ENCODE peak calls at places on chromosomes 3 and 15, in seven cellular contexts. O, A, Y, E, C, M and R are unnamed samples.

GRCh38 chr3:30354972-30355371 is 251.4 kb upstream of the TGFBR2 start:
- DNase-seq in O (no peak), A (no peak), Y (peak), E (no peak), C (no peak), M (no peak), R (peak)

GRCh38 chr15:99447497-99448371 is 118.0 kb upstream of the MEF2A start:
- DNase-seq in O (peak), A (no peak), Y (no peak), E (no peak), C (peak), M (no peak), R (peak)

GRCh38 chr3:182389041-182389815 is 404.1 kb upstream of the ATP11B start:
- DNase-seq in O (no peak), A (no peak), Y (no peak), E (no peak), C (no peak), M (no peak), R (peak)

GRCh38 chr3:15610083-15610482 is 8.5 kb downstream of the BTD start:
- DNase-seq in O (no peak), A (no peak), Y (no peak), E (no peak), C (no peak), M (no peak), R (no peak)

GRCh38 chr15:37219211-37219701 is 118.9 kb upstream of the MEIS2 start:
- DNase-seq in O (no peak), A (no peak), Y (no peak), E (no peak), C (no peak), M (no peak), R (no peak)

GRCh38 chr3:172201990-172202318 is 162.6 kb downstream of the FNDC3B start:
- DNase-seq in O (peak), A (no peak), Y (peak), E (no peak), C (peak), M (no peak), R (no peak)

GRCh38 chr3:126959921-126960603 is 22.9 kb upstream of the PLXNA1 start:
- DNase-seq in O (peak), A (no peak), Y (no peak), E (no peak), C (no peak), M (no peak), R (peak)

GRCh38 chr3:56415672-56416071 is 52.6 kb downstream of the ERC2 start:
- DNase-seq in O (peak), A (no peak), Y (peak), E (no peak), C (no peak), M (no peak), R (no peak)

GRCh38 chr3:179100652-179101051 is 29.0 kb upstream of the ZMAT3 start:
- DNase-seq in O (no peak), A (no peak), Y (no peak), E (no peak), C (no peak), M (no peak), R (no peak)

GRCh38 chr15:27046891-27047290 is 75.9 kb downstream of the GABRG3 start:
- DNase-seq in O (no peak), A (no peak), Y (no peak), E (no peak), C (no peak), M (no peak), R (no peak)

GRCh38 chr3:52218454-52218853 is 7.0 kb downstream of the TLR9 start:
- DNase-seq in O (no peak), A (peak), Y (no peak), E (no peak), C (no peak), M (no peak), R (no peak)

GRCh38 chr3:79005084-79005483 is 762.7 kb downstream of the ROBO1 start:
- DNase-seq in O (no peak), A (no peak), Y (no peak), E (no peak), C (no peak), M (no peak), R (no peak)

GRCh38 chr3:182716114-182716688 is 77.1 kb upstream of the ATP11B start:
- DNase-seq in O (peak), A (no peak), Y (no peak), E (no peak), C (no peak), M (no peak), R (no peak)

GRCh38 chr15:45376300-45376928 is 1.9 kb downstream of the GATM start:
- DNase-seq in O (peak), A (no peak), Y (no peak), E (no peak), C (no peak), M (no peak), R (no peak)

GRCh38 chr3:115100806-115101205 is 46.3 kb downstream of the ZBTB20 start:
- DNase-seq in O (no peak), A (no peak), Y (no peak), E (no peak), C (no peak), M (no peak), R (peak)

GRCh38 chr3:128188958-128189357 is 35.7 kb downstream of the EEFSEC start:
- DNase-seq in O (no peak), A (no peak), Y (no peak), E (no peak), C (no peak), M (no peak), R (no peak)

GRCh38 chr3:178120367-178120766 is 415.9 kb upstream of the KCNMB2 start:
- DNase-seq in O (no peak), A (peak), Y (no peak), E (no peak), C (no peak), M (no peak), R (no peak)